ENCODE peak calls at places on chromosome 19, in six cellular contexts. One of them, this sample, is unnamed.

GRCh38 chr19:9782282-9782681 is 13.7 kb upstream of the ZNF846 start:
- DNase-seq in AG04450: no peak
- DNase-seq in fibroblast of lung: no peak
- DNase-seq in left ventricle myocardium inferior: no peak
- DNase-seq in CD8-positive, alpha-beta T cell: no peak
- DNase-seq in thoracic aorta: no peak
- DNase-seq in this sample: no peak

GRCh38 chr19:1854542-1855039 is 6.3 kb upstream of the REXO1 start:
- DNase-seq in CD8-positive, alpha-beta T cell: no peak
- DNase-seq in thoracic aorta: no peak
- DNase-seq in left ventricle myocardium inferior: peak
- DNase-seq in AG04450: no peak
- DNase-seq in fibroblast of lung: no peak
- DNase-seq in this sample: peak

GRCh38 chr19:14395710-14396338 is 14.6 kb downstream of the ADGRE5 start:
- DNase-seq in left ventricle myocardium inferior: no peak
- DNase-seq in AG04450: no peak
- DNase-seq in fibroblast of lung: no peak
- DNase-seq in thoracic aorta: no peak
- DNase-seq in CD8-positive, alpha-beta T cell: no peak
- DNase-seq in this sample: no peak

GRCh38 chr19:6668696-6669095 is 1.3 kb downstream of the TNFSF14 start:
- DNase-seq in thoracic aorta: no peak
- DNase-seq in AG04450: no peak
- DNase-seq in CD8-positive, alpha-beta T cell: no peak
- DNase-seq in left ventricle myocardium inferior: no peak
- DNase-seq in fibroblast of lung: no peak
- DNase-seq in this sample: no peak

GRCh38 chr19:1512671-1513491 is at the start of gene ADAMTSL5:
- DNase-seq in thoracic aorta: no peak
- DNase-seq in fibroblast of lung: peak
- DNase-seq in AG04450: no peak
- DNase-seq in left ventricle myocardium inferior: peak
- DNase-seq in CD8-positive, alpha-beta T cell: peak
- DNase-seq in this sample: peak

GRCh38 chr19:50511069-50511822 is at the start of gene JOSD2:
- DNase-seq in thoracic aorta: peak
- DNase-seq in left ventricle myocardium inferior: peak
- DNase-seq in CD8-positive, alpha-beta T cell: peak
- DNase-seq in AG04450: peak
- DNase-seq in fibroblast of lung: peak
- DNase-seq in this sample: peak

GRCh38 chr19:19537321-19538048 is 580 bp upstream of the CILP2 start:
- DNase-seq in thoracic aorta: no peak
- DNase-seq in left ventricle myocardium inferior: no peak
- DNase-seq in AG04450: no peak
- DNase-seq in fibroblast of lung: peak
- DNase-seq in CD8-positive, alpha-beta T cell: no peak
- DNase-seq in this sample: no peak

GRCh38 chr19:10007811-10008211 is 2.5 kb downstream of the COL5A3 start:
- DNase-seq in fibroblast of lung: peak
- DNase-seq in AG04450: no peak
- DNase-seq in thoracic aorta: no peak
- DNase-seq in left ventricle myocardium inferior: peak
- DNase-seq in CD8-positive, alpha-beta T cell: no peak
- DNase-seq in this sample: peak

GRCh38 chr19:39212377-39212742 is 8.3 kb upstream of the SYCN start:
- DNase-seq in left ventricle myocardium inferior: peak
- DNase-seq in AG04450: no peak
- DNase-seq in fibroblast of lung: no peak
- DNase-seq in thoracic aorta: no peak
- DNase-seq in CD8-positive, alpha-beta T cell: peak
- DNase-seq in this sample: peak

GRCh38 chr19:18109731-18110671 is 12.4 kb downstream of the MAST3 start:
- DNase-seq in left ventricle myocardium inferior: peak
- DNase-seq in CD8-positive, alpha-beta T cell: peak
- DNase-seq in thoracic aorta: no peak
- DNase-seq in fibroblast of lung: no peak
- DNase-seq in AG04450: no peak
- DNase-seq in this sample: peak

GRCh38 chr19:4018140-4018613 is 10.6 kb downstream of the PIAS4 start:
- DNase-seq in left ventricle myocardium inferior: no peak
- DNase-seq in fibroblast of lung: no peak
- DNase-seq in thoracic aorta: no peak
- DNase-seq in CD8-positive, alpha-beta T cell: no peak
- DNase-seq in AG04450: no peak
- DNase-seq in this sample: no peak

GRCh38 chr19:2282062-2282861 is at the start of gene PEAK3:
- DNase-seq in CD8-positive, alpha-beta T cell: peak
- DNase-seq in left ventricle myocardium inferior: peak
- DNase-seq in thoracic aorta: no peak
- DNase-seq in fibroblast of lung: peak
- DNase-seq in AG04450: no peak
- DNase-seq in this sample: no peak

GRCh38 chr19:447064-447426 is 13.8 kb downstream of the SHC2 start:
- DNase-seq in CD8-positive, alpha-beta T cell: no peak
- DNase-seq in left ventricle myocardium inferior: no peak
- DNase-seq in thoracic aorta: no peak
- DNase-seq in AG04450: no peak
- DNase-seq in fibroblast of lung: no peak
- DNase-seq in this sample: no peak

GRCh38 chr19:442085-442484 is 18.7 kb downstream of the SHC2 start:
- DNase-seq in left ventricle myocardium inferior: no peak
- DNase-seq in fibroblast of lung: no peak
- DNase-seq in thoracic aorta: no peak
- DNase-seq in AG04450: no peak
- DNase-seq in CD8-positive, alpha-beta T cell: no peak
- DNase-seq in this sample: no peak

GRCh38 chr19:443005-443404 is 17.8 kb downstream of the SHC2 start:
- DNase-seq in thoracic aorta: no peak
- DNase-seq in fibroblast of lung: no peak
- DNase-seq in left ventricle myocardium inferior: no peak
- DNase-seq in CD8-positive, alpha-beta T cell: no peak
- DNase-seq in AG04450: no peak
- DNase-seq in this sample: no peak

GRCh38 chr19:447816-448546 is 12.9 kb downstream of the SHC2 start:
- DNase-seq in fibroblast of lung: no peak
- DNase-seq in CD8-positive, alpha-beta T cell: no peak
- DNase-seq in thoracic aorta: no peak
- DNase-seq in AG04450: no peak
- DNase-seq in left ventricle myocardium inferior: no peak
- DNase-seq in this sample: no peak

DNA sequence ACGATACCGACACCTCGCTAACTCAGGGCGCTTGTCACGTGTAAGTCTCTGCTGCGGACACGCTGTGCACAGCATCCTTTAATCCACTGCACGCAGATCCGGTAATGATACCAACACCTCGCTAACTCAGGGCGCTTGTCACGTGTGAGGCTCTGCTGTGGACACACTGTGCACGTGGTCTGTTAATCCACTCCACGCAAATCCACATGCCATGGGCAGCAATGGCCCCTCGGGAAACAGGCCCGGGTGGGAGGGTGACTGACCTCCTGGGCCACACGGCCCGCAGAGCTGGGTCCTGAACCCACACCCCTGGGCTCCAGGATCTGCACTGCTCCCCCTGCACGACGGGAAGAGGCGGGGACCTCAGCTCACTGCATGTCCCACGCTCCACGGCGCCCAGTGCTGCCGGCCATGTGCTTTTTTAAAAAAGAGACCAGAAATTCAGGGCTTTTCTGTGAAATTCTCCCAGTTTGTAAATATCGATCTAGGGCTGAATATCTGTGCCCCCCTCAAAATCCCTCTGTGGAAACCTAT is 16.1 kb downstream of the SHC2 start:
- DNase-seq in thoracic aorta: no peak
- DNase-seq in AG04450: no peak
- DNase-seq in left ventricle myocardium inferior: no peak
- DNase-seq in fibroblast of lung: no peak
- DNase-seq in CD8-positive, alpha-beta T cell: no peak
- DNase-seq in this sample: no peak
- TF ChIP-seq CTCF in thoracic aorta: no peak
- TF ChIP-seq CTCF in AG04450: no peak
- TF ChIP-seq CTCF in left ventricle myocardium inferior: no peak
- TF ChIP-seq CTCF in fibroblast of lung: no peak
- TF ChIP-seq CTCF in CD8-positive, alpha-beta T cell: no peak
- TF ChIP-seq CTCF in this sample: no peak

GRCh38 chr19:46913198-46913851 is 52.5 kb downstream of the ARHGAP35 start:
- DNase-seq in thoracic aorta: no peak
- DNase-seq in left ventricle myocardium inferior: no peak
- DNase-seq in fibroblast of lung: no peak
- DNase-seq in AG04450: no peak
- DNase-seq in CD8-positive, alpha-beta T cell: peak
- DNase-seq in this sample: no peak
- TF ChIP-seq CTCF in thoracic aorta: no peak
- TF ChIP-seq CTCF in left ventricle myocardium inferior: no peak
- TF ChIP-seq CTCF in fibroblast of lung: no peak
- TF ChIP-seq CTCF in AG04450: no peak
- TF ChIP-seq CTCF in CD8-positive, alpha-beta T cell: no peak
- TF ChIP-seq CTCF in this sample: no peak

DNA sequence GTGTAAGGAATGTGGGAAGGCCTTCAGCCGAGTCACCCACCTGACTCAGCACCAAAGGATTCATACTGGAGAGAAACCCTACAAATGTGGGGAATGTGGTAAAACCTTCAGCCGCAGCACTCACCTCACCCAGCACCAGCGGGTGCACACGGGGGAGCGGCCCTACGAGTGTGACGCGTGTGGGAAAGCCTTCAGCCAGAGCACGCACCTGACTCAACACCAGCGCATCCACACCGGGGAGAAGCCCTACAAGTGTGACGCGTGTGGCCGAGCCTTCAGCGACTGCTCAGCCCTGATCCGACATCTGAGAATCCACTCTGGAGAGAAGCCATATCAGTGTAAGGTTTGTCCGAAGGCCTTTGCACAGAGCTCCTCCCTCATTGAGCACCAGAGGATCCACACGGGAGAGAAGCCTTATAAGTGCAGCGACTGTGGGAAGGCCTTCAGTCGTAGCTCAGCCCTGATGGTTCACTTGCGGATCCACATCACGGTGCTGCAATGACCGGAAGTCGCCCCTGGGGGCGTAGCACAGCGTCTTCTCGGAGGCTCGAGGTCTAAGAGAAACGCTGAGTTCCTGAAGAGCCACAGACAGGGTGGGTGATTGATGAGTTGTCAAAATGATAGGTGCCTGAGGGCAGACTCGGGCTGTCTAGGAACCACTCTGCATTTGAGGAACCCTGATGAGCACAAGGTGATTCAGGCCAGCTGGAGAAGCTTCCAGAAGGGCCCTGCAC is 12.2 kb downstream of the ZSCAN22 start:
- DNase-seq in AG04450: no peak
- DNase-seq in CD8-positive, alpha-beta T cell: no peak
- DNase-seq in fibroblast of lung: peak
- DNase-seq in thoracic aorta: no peak
- DNase-seq in left ventricle myocardium inferior: no peak
- DNase-seq in this sample: no peak
- TF ChIP-seq CTCF in AG04450: no peak
- TF ChIP-seq CTCF in CD8-positive, alpha-beta T cell: no peak
- TF ChIP-seq CTCF in fibroblast of lung: no peak
- TF ChIP-seq CTCF in thoracic aorta: no peak
- TF ChIP-seq CTCF in left ventricle myocardium inferior: no peak
- TF ChIP-seq CTCF in this sample: no peak

DNA sequence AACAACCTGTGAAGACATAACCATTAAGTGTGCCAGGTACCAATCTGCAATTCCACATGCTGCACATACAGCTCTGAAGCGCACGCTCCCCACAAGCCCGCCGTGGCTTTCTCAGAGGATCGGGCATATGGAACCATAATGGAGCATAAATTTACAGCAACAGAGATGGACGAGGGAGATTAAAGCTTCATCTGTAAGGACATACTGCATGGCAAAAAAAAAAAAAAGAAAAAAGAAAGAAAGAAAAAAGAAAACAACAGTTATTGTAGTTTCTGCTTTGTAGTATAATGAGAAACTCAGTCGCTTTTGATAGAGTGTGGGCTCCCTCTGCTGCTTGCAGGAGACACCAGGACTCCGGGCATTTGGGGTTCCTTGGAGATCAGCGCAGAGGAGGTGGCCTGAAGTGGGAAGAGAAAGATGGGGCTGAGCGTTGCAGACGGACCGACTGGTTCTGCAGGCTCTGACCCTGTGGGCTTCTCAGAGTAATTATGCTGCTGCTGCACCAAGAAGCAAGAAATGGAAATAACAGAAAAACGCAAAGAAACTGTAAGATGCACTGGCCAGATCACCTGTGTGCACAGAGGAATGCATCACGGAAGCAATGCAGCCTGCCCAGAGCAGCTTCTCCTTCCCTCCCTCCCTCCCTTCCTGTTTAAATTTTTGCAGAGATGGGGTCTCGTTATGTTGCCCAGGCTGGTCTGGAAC is 10.8 kb upstream of the PDCD5 start:
- DNase-seq in CD8-positive, alpha-beta T cell: peak
- DNase-seq in left ventricle myocardium inferior: no peak
- DNase-seq in fibroblast of lung: peak
- DNase-seq in AG04450: peak
- DNase-seq in thoracic aorta: no peak
- DNase-seq in this sample: peak
- TF ChIP-seq CTCF in CD8-positive, alpha-beta T cell: peak
- TF ChIP-seq CTCF in left ventricle myocardium inferior: peak
- TF ChIP-seq CTCF in fibroblast of lung: peak
- TF ChIP-seq CTCF in AG04450: peak
- TF ChIP-seq CTCF in thoracic aorta: no peak
- TF ChIP-seq CTCF in this sample: peak

GRCh38 chr19:31109626-31110025 is 239.6 kb downstream of the TSHZ3 start:
- DNase-seq in thoracic aorta: no peak
- DNase-seq in left ventricle myocardium inferior: no peak
- DNase-seq in CD8-positive, alpha-beta T cell: no peak
- DNase-seq in fibroblast of lung: peak
- DNase-seq in AG04450: no peak
- DNase-seq in this sample: no peak

GRCh38 chr19:31111741-31112140 is 237.5 kb downstream of the TSHZ3 start:
- DNase-seq in fibroblast of lung: no peak
- DNase-seq in CD8-positive, alpha-beta T cell: no peak
- DNase-seq in thoracic aorta: no peak
- DNase-seq in left ventricle myocardium inferior: no peak
- DNase-seq in AG04450: no peak
- DNase-seq in this sample: no peak

GRCh38 chr19:31112158-31112557 is 237.1 kb downstream of the TSHZ3 start:
- DNase-seq in thoracic aorta: no peak
- DNase-seq in fibroblast of lung: no peak
- DNase-seq in left ventricle myocardium inferior: no peak
- DNase-seq in AG04450: no peak
- DNase-seq in CD8-positive, alpha-beta T cell: no peak
- DNase-seq in this sample: no peak

GRCh38 chr19:31113250-31113685 is 236.0 kb downstream of the TSHZ3 start:
- DNase-seq in CD8-positive, alpha-beta T cell: no peak
- DNase-seq in thoracic aorta: no peak
- DNase-seq in AG04450: no peak
- DNase-seq in left ventricle myocardium inferior: no peak
- DNase-seq in fibroblast of lung: peak
- DNase-seq in this sample: no peak

DNA sequence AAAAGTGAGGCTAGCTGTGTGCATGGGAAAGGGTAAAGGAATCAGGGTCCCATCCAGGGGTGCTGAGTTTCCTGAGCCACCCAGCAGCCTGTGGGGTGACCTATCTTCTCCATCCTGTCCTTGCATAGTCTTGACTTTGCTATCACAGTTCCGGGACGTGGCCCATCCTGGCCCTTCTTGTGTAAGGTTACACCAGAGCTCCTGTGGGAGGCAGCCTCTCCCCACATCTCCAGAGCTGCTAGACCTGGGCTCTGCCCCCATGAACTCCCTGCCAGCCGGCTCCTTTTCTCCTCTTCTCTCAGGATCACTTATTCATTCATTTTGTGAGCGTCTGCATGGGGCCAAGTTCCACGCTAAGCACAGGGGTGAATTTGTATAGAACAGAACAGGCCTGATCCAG is 238.9 kb downstream of the TSHZ3 start:
- DNase-seq in fibroblast of lung: peak
- DNase-seq in CD8-positive, alpha-beta T cell: no peak
- DNase-seq in left ventricle myocardium inferior: no peak
- DNase-seq in thoracic aorta: no peak
- DNase-seq in AG04450: no peak
- DNase-seq in this sample: peak
- TF ChIP-seq CTCF in fibroblast of lung: peak
- TF ChIP-seq CTCF in CD8-positive, alpha-beta T cell: no peak
- TF ChIP-seq CTCF in left ventricle myocardium inferior: peak
- TF ChIP-seq CTCF in thoracic aorta: no peak
- TF ChIP-seq CTCF in AG04450: peak
- TF ChIP-seq CTCF in this sample: no peak

This sample was measured in MCF 10A.